ENCODE peak calls at places on chromosomes 6 and 20, in four cellular contexts. N is stimulated activated naive CD4-positive, alpha-beta T cell; R is fibroblast of mammary gland; T is psoas muscle. P is an unnamed sample.

GRCh38 chr20:50577175-50578018 is 67.2 kb downstream of the PTPN1 start:
- DNase-seq in N (no peak), R (no peak), T (peak; percentile 94), P (no peak)

GRCh38 chr6:3019749-3020320 is 20.1 kb downstream of the NQO2 start:
- DNase-seq in N (no peak), R (no peak), T (no peak), P (no peak)

GRCh38 chr6:156933201-156934053 is 156.2 kb downstream of the ARID1B start:
- DNase-seq in N (no peak), R (no peak), T (no peak), P (no peak)

GRCh38 chr6:144151010-144151727 is 852 bp downstream of the STX11 start:
- DNase-seq in N (peak; percentile 6), R (no peak), T (no peak), P (no peak)

GRCh38 chr6:13357551-13358075 is 29.3 kb upstream of the TBC1D7 start:
- DNase-seq in N (no peak), R (peak; percentile 53), T (no peak), P (no peak)

GRCh38 chr6:42137192-42137753 is 5.1 kb downstream of the C6orf132 start:
- DNase-seq in N (no peak), R (no peak), T (no peak), P (no peak)

GRCh38 chr6:44166116-44166515 is 7.5 kb downstream of the CAPN11 start:
- DNase-seq in N (no peak), R (no peak), T (no peak), P (no peak)

GRCh38 chr20:37564388-37565133 is 36.9 kb upstream of the BLCAP start:
- DNase-seq in N (no peak), R (peak; percentile 5), T (peak; percentile 66), P (peak; percentile 88)

GRCh38 chr6:33344771-33345697 is 27.5 kb upstream of the ZBTB22 start:
- DNase-seq in N (peak; percentile 63), R (peak; percentile 75), T (peak; percentile 64), P (no peak)

GRCh38 chr20:54468082-54468481 is 7.3 kb upstream of the DOK5 start:
- DNase-seq in N (no peak), R (no peak), T (no peak), P (no peak)

GRCh38 chr6:134358320-134358719 is 40.4 kb upstream of the SGK1 start:
- DNase-seq in N (no peak), R (peak; percentile 59), T (no peak), P (no peak)

GRCh38 chr6:79334674-79335073 is 100.2 kb upstream of the HMGN3 start:
- DNase-seq in N (no peak), R (peak; percentile 38), T (no peak), P (no peak)

GRCh38 chr6:28682542-28682941 is 156.9 kb downstream of the GPX5 start:
- DNase-seq in N (no peak), R (no peak), T (no peak), P (no peak)

GRCh38 chr6:32949113-32949512 is 3.8 kb downstream of the HLA-DMA start:
- DNase-seq in N (no peak), R (no peak), T (no peak), P (no peak)

GRCh38 chr20:1283522-1284210 is 17.6 kb downstream of the SNPH start:
- DNase-seq in N (no peak), R (no peak), T (no peak), P (no peak)

GRCh38 chr20:42432931-42433330 is 756.8 kb downstream of the PTPRT start:
- DNase-seq in N (no peak), R (no peak), T (peak; percentile 48), P (no peak)

GRCh38 chr6:93337772-93338394 is 81.5 kb downstream of the EPHA7 start:
- DNase-seq in N (no peak), R (no peak), T (no peak), P (no peak)

GRCh38 chr20:47468290-47469050 is 33.2 kb upstream of the NCOA3 start:
- DNase-seq in N (no peak), R (no peak), T (no peak), P (no peak)